ENCODE peak calls at places on chromosomes 12 and 14, in eight cellular contexts. One of them, this sample, is unnamed.

GRCh38 chr14:43539210-43539609 is 967.9 kb downstream of the FSCB start:
- DNase-seq in pancreas: no peak
- DNase-seq in Peyer's patch: no peak
- DNase-seq in A549: peak; percentile 33
- DNase-seq in lung: no peak
- DNase-seq in choroid plexus epithelial cell: peak; percentile 15
- DNase-seq in transverse colon: no peak
- DNase-seq in thyroid gland: no peak
- DNase-seq in this sample: no peak

GRCh38 chr12:52680363-52680762 is at the start of gene KRT1:
- DNase-seq in pancreas: no peak
- DNase-seq in Peyer's patch: no peak
- DNase-seq in A549: no peak
- DNase-seq in lung: no peak
- DNase-seq in choroid plexus epithelial cell: no peak
- DNase-seq in transverse colon: no peak
- DNase-seq in thyroid gland: no peak
- DNase-seq in this sample: no peak

GRCh38 chr12:49872781-49873181 is 29.9 kb upstream of the BCDIN3D start:
- DNase-seq in pancreas: no peak
- DNase-seq in Peyer's patch: no peak
- DNase-seq in A549: no peak
- DNase-seq in lung: no peak
- DNase-seq in choroid plexus epithelial cell: peak; percentile 65
- DNase-seq in transverse colon: no peak
- DNase-seq in thyroid gland: no peak
- DNase-seq in this sample: peak; percentile 56

GRCh38 chr12:11695321-11695720 is 45.8 kb downstream of the ETV6 start:
- DNase-seq in pancreas: no peak
- DNase-seq in Peyer's patch: no peak
- DNase-seq in A549: no peak
- DNase-seq in lung: no peak
- DNase-seq in choroid plexus epithelial cell: no peak
- DNase-seq in transverse colon: no peak
- DNase-seq in thyroid gland: peak; percentile 47
- DNase-seq in this sample: no peak

GRCh38 chr12:51913071-51914033 is 6.0 kb downstream of the ACVRL1 start:
- DNase-seq in pancreas: peak; percentile 55
- DNase-seq in Peyer's patch: peak; percentile 42
- DNase-seq in A549: no peak
- DNase-seq in lung: no peak
- DNase-seq in choroid plexus epithelial cell: no peak
- DNase-seq in transverse colon: no peak
- DNase-seq in thyroid gland: no peak
- DNase-seq in this sample: no peak

GRCh38 chr14:58796636-58797429 is 159.1 kb downstream of the DACT1 start:
- DNase-seq in pancreas: no peak
- DNase-seq in Peyer's patch: no peak
- DNase-seq in A549: no peak
- DNase-seq in lung: peak; percentile 62
- DNase-seq in choroid plexus epithelial cell: peak; percentile 34
- DNase-seq in transverse colon: no peak
- DNase-seq in thyroid gland: peak; percentile 23
- DNase-seq in this sample: no peak

GRCh38 chr12:109868182-109869051 is 11.9 kb downstream of the GLTP start:
- DNase-seq in pancreas: no peak
- DNase-seq in Peyer's patch: no peak
- DNase-seq in A549: no peak
- DNase-seq in lung: no peak
- DNase-seq in choroid plexus epithelial cell: no peak
- DNase-seq in transverse colon: no peak
- DNase-seq in thyroid gland: no peak
- DNase-seq in this sample: no peak

GRCh38 chr12:105342464-105342863 is 12.0 kb downstream of the C12orf75 start:
- DNase-seq in pancreas: no peak
- DNase-seq in Peyer's patch: no peak
- DNase-seq in A549: no peak
- DNase-seq in lung: no peak
- DNase-seq in choroid plexus epithelial cell: peak; percentile 13
- DNase-seq in transverse colon: no peak
- DNase-seq in thyroid gland: no peak
- DNase-seq in this sample: no peak

GRCh38 chr14:105168979-105169507 is 467 bp upstream of the JAG2 start:
- DNase-seq in pancreas: no peak
- DNase-seq in Peyer's patch: no peak
- DNase-seq in A549: peak; percentile 68
- DNase-seq in lung: no peak
- DNase-seq in choroid plexus epithelial cell: no peak
- DNase-seq in transverse colon: no peak
- DNase-seq in thyroid gland: no peak
- DNase-seq in this sample: no peak

GRCh38 chr12:132629330-132629729 is 10.8 kb downstream of the P2RX2 start:
- DNase-seq in pancreas: no peak
- DNase-seq in Peyer's patch: no peak
- DNase-seq in A549: no peak
- DNase-seq in lung: no peak
- DNase-seq in choroid plexus epithelial cell: no peak
- DNase-seq in transverse colon: no peak
- DNase-seq in thyroid gland: no peak
- DNase-seq in this sample: no peak

GRCh38 chr14:59154383-59154782 is 34.1 kb upstream of the DAAM1 start:
- DNase-seq in pancreas: no peak
- DNase-seq in Peyer's patch: no peak
- DNase-seq in A549: no peak
- DNase-seq in lung: no peak
- DNase-seq in choroid plexus epithelial cell: peak; percentile 12
- DNase-seq in transverse colon: no peak
- DNase-seq in thyroid gland: no peak
- DNase-seq in this sample: no peak

GRCh38 chr12:105369014-105369413 is 38.5 kb downstream of the C12orf75 start:
- DNase-seq in pancreas: no peak
- DNase-seq in Peyer's patch: no peak
- DNase-seq in A549: no peak
- DNase-seq in lung: no peak
- DNase-seq in choroid plexus epithelial cell: peak; percentile 81
- DNase-seq in transverse colon: no peak
- DNase-seq in thyroid gland: no peak
- DNase-seq in this sample: no peak

GRCh38 chr12:90628213-90628612 is 326.8 kb downstream of the CCER1 start:
- DNase-seq in pancreas: no peak
- DNase-seq in Peyer's patch: no peak
- DNase-seq in A549: no peak
- DNase-seq in lung: no peak
- DNase-seq in choroid plexus epithelial cell: no peak
- DNase-seq in transverse colon: no peak
- DNase-seq in thyroid gland: no peak
- DNase-seq in this sample: no peak

GRCh38 chr12:132583736-132584135 is 26.6 kb downstream of the LRCOL1 start:
- DNase-seq in pancreas: no peak
- DNase-seq in Peyer's patch: no peak
- DNase-seq in A549: no peak
- DNase-seq in lung: no peak
- DNase-seq in choroid plexus epithelial cell: no peak
- DNase-seq in transverse colon: no peak
- DNase-seq in thyroid gland: no peak
- DNase-seq in this sample: no peak

GRCh38 chr12:34396861-34397590 is 374.7 kb downstream of the ALG10 start:
- DNase-seq in pancreas: peak; percentile 36
- DNase-seq in Peyer's patch: no peak
- DNase-seq in A549: no peak
- DNase-seq in lung: peak; percentile 25
- DNase-seq in choroid plexus epithelial cell: no peak
- DNase-seq in transverse colon: peak; percentile 2
- DNase-seq in thyroid gland: no peak
- DNase-seq in this sample: peak; percentile 21

GRCh38 chr12:6532927-6533652 is 1.2 kb upstream of the GAPDH start:
- DNase-seq in pancreas: peak; percentile 81
- DNase-seq in Peyer's patch: peak; percentile 83
- DNase-seq in A549: peak; percentile 86
- DNase-seq in lung: peak; percentile 58
- DNase-seq in choroid plexus epithelial cell: peak; percentile 54
- DNase-seq in transverse colon: peak; percentile 73
- DNase-seq in thyroid gland: peak; percentile 66
- DNase-seq in this sample: peak; percentile 79

GRCh38 chr12:66188584-66189475 is at the start of gene IRAK3:
- DNase-seq in pancreas: peak; percentile 69
- DNase-seq in Peyer's patch: peak; percentile 90
- DNase-seq in A549: peak; percentile 21
- DNase-seq in lung: peak; percentile 89
- DNase-seq in choroid plexus epithelial cell: peak; percentile 61
- DNase-seq in transverse colon: peak; percentile 83
- DNase-seq in thyroid gland: peak; percentile 65
- DNase-seq in this sample: peak; percentile 97

GRCh38 chr12:57552306-57552651 is 2.4 kb downstream of the KIF5A start:
- DNase-seq in pancreas: no peak
- DNase-seq in Peyer's patch: no peak
- DNase-seq in A549: no peak
- DNase-seq in lung: no peak
- DNase-seq in choroid plexus epithelial cell: no peak
- DNase-seq in transverse colon: no peak
- DNase-seq in thyroid gland: no peak
- DNase-seq in this sample: no peak
- H3K4me3 ChIP-seq in pancreas: no peak overlapping the region
- H3K4me3 ChIP-seq in Peyer's patch: no peak overlapping the region
- H3K4me3 ChIP-seq in A549: no peak overlapping the region
- H3K4me3 ChIP-seq in lung: no peak overlapping the region
- H3K4me3 ChIP-seq in choroid plexus epithelial cell: no peak overlapping the region
- H3K4me3 ChIP-seq in transverse colon: no peak overlapping the region
- H3K4me3 ChIP-seq in thyroid gland: no peak overlapping the region
- H3K4me3 ChIP-seq in this sample: no peak overlapping the region

DNA sequence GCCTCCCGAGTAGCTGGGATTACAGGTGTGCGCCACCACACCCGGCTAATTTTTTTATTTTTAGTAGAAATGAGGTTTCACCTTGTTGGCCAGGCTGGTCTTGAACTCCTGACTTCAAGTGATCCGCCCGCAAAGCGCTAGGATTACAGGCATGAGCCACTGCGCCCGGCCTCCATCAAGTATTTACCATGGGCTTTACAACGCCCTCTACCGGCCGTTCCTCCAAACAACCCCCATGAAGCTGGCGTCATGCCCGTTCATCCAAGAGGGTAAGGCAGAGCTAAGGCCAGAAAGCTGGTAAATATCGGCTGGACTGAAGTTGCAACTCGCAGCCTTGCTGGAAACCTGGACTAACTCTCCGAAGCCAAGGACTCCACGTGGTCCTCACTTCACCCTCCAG is 41.6 kb downstream of the RNF34 start:
- DNase-seq in pancreas: no peak
- DNase-seq in Peyer's patch: no peak
- DNase-seq in A549: peak; percentile 70
- DNase-seq in lung: no peak
- DNase-seq in choroid plexus epithelial cell: no peak
- DNase-seq in transverse colon: no peak
- DNase-seq in thyroid gland: no peak
- DNase-seq in this sample: no peak
- TF ChIP-seq CTCF in pancreas: no peak
- TF ChIP-seq CTCF in Peyer's patch: no peak
- TF ChIP-seq CTCF in A549: peak; percentile 14
- TF ChIP-seq CTCF in lung: no peak
- TF ChIP-seq CTCF in choroid plexus epithelial cell: no peak
- TF ChIP-seq CTCF in transverse colon: no peak
- TF ChIP-seq CTCF in thyroid gland: no peak
- TF ChIP-seq CTCF in this sample: no peak

GRCh38 chr12:96194572-96194889 is 356 bp downstream of the ELK3 start:
- DNase-seq in pancreas: no peak
- DNase-seq in Peyer's patch: no peak
- DNase-seq in A549: no peak
- DNase-seq in lung: no peak
- DNase-seq in choroid plexus epithelial cell: no peak
- DNase-seq in transverse colon: no peak
- DNase-seq in thyroid gland: no peak
- DNase-seq in this sample: no peak

GRCh38 chr12:96196781-96197180 is 2.6 kb downstream of the ELK3 start:
- DNase-seq in pancreas: no peak
- DNase-seq in Peyer's patch: no peak
- DNase-seq in A549: peak; percentile 29
- DNase-seq in lung: no peak
- DNase-seq in choroid plexus epithelial cell: peak; percentile 29
- DNase-seq in transverse colon: no peak
- DNase-seq in thyroid gland: no peak
- DNase-seq in this sample: no peak

GRCh38 chr12:96197503-96198272 is 3.5 kb downstream of the ELK3 start:
- DNase-seq in pancreas: no peak
- DNase-seq in Peyer's patch: no peak
- DNase-seq in A549: peak; percentile 86
- DNase-seq in lung: no peak
- DNase-seq in choroid plexus epithelial cell: peak; percentile 90
- DNase-seq in transverse colon: no peak
- DNase-seq in thyroid gland: no peak
- DNase-seq in this sample: no peak

GRCh38 chr12:96194901-96195844 is 998 bp downstream of the ELK3 start:
- DNase-seq in pancreas: peak; percentile 64
- DNase-seq in Peyer's patch: peak; percentile 80
- DNase-seq in A549: peak; percentile 82
- DNase-seq in lung: peak; percentile 53
- DNase-seq in choroid plexus epithelial cell: peak; percentile 88
- DNase-seq in transverse colon: peak; percentile 62
- DNase-seq in thyroid gland: peak; percentile 43
- DNase-seq in this sample: peak; percentile 76

GRCh38 chr12:96195845-96196451 is 1.8 kb downstream of the ELK3 start:
- DNase-seq in pancreas: no peak
- DNase-seq in Peyer's patch: no peak
- DNase-seq in A549: peak; percentile 35
- DNase-seq in lung: no peak
- DNase-seq in choroid plexus epithelial cell: peak; percentile 53
- DNase-seq in transverse colon: peak; percentile 26
- DNase-seq in thyroid gland: no peak
- DNase-seq in this sample: no peak
- H3K4me3 ChIP-seq in pancreas: peak overlapping the region; percentile 79
- H3K4me3 ChIP-seq in Peyer's patch: peak overlapping the region; percentile 76
- H3K4me3 ChIP-seq in A549: peak overlapping the region; percentile 93
- H3K4me3 ChIP-seq in lung: peak overlapping the region; percentile 22
- H3K4me3 ChIP-seq in choroid plexus epithelial cell: peak overlapping the region; percentile 96
- H3K4me3 ChIP-seq in transverse colon: peak overlapping the region; percentile 77
- H3K4me3 ChIP-seq in thyroid gland: no peak overlapping the region
- H3K4me3 ChIP-seq in this sample: peak overlapping the region; percentile 91

DNA sequence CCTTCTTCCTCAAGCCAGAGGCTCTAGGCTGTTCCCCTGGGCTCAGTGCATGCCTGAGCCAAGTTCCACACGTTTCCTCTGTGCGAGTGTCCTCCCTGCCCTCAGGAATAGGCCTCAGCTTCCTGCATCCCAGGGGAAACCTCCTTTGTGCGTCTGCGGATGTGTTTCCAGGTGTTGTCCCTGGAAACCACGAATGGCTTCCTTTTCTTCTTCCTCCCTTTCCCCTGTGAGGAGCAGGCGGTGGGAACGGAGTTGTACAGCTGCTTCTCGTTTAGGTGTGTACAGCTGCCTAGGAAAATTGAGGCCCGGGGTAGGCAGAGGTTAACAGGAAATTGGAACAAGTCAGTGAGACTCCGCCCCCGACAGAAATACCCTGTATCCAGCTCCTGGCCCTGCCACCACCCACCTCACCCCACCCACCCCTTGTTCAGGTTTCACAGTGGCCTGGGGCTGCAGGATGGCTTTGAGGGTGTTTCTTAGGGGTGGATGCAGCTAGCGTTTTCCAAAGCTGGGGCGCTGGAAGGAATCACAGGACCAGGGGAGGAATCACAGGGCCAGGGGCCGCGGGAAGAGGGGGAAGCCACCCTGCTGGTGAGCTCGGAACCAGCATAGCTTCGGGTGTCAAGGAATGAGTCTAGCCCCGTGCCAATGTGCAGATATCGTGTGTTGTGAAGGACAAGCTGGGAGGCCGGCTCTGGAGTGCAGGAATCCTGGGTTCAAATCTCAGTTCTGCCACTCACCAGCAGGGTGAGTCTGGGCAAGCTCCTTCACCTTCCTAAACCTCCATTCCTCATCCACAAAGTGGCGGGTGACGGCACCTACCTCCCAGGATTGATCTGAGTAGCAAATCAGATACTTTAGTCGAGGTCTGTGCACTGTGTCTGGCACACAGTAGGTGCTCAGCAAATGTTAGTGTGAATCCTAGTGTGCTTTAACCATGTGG is 53.8 kb upstream of the RIN3 start:
- DNase-seq in pancreas: no peak
- DNase-seq in Peyer's patch: peak; percentile 44
- DNase-seq in A549: no peak
- DNase-seq in lung: no peak
- DNase-seq in choroid plexus epithelial cell: no peak
- DNase-seq in transverse colon: no peak
- DNase-seq in thyroid gland: peak; percentile 11
- DNase-seq in this sample: peak; percentile 57
- TF ChIP-seq CTCF in pancreas: no peak
- TF ChIP-seq CTCF in Peyer's patch: no peak
- TF ChIP-seq CTCF in A549: no peak
- TF ChIP-seq CTCF in lung: no peak
- TF ChIP-seq CTCF in choroid plexus epithelial cell: peak; percentile 12
- TF ChIP-seq CTCF in transverse colon: no peak
- TF ChIP-seq CTCF in thyroid gland: no peak
- TF ChIP-seq CTCF in this sample: no peak